ENCODE peak calls at places on chromosomes 12 and 14, in four cellular contexts. C is K562, V is GM12878, T is HepG2. E is an unnamed sample.

GRCh38 chr12:115694564-115694963 is 582.9 kb downstream of the MED13L start:
- DNase-seq in C (no peak), V (no peak), T (no peak), E (no peak)

GRCh38 chr14:41071351-41071750 is 535.3 kb upstream of the LRFN5 start:
- DNase-seq in C (no peak), V (no peak), T (no peak), E (no peak)

GRCh38 chr12:62933220-62933870 is 1.6 kb downstream of the PPM1H start:
- DNase-seq in C (peak; percentile 46), V (no peak), T (peak; percentile 52), E (peak; percentile 50)

GRCh38 chr12:113862570-113863454 is 103.3 kb downstream of the RBM19 start:
- DNase-seq in C (no peak), V (peak; percentile 20), T (no peak), E (no peak)

GRCh38 chr14:83583201-83583600 is 1946.7 kb upstream of the FLRT2 start:
- DNase-seq in C (no peak), V (no peak), T (no peak), E (no peak)

GRCh38 chr14:34465069-34465859 is 3.2 kb upstream of the SPTSSA start:
- DNase-seq in C (peak; percentile 45), V (no peak), T (peak; percentile 54), E (no peak)

GRCh38 chr12:52630104-52630500 is 11.7 kb upstream of the KRT73 start:
- DNase-seq in C (no peak), V (no peak), T (no peak), E (no peak)

GRCh38 chr14:51774209-51774608 is 86.2 kb upstream of the GNG2 start:
- DNase-seq in C (no peak), V (no peak), T (no peak), E (no peak)

GRCh38 chr12:130669205-130669557 is 46.9 kb downstream of the RIMBP2 start:
- DNase-seq in C (peak; percentile 43), V (no peak), T (no peak), E (no peak)

GRCh38 chr12:54352022-54352531 is 12.2 kb downstream of the GPR84 start:
- DNase-seq in C (peak; percentile 47), V (no peak), T (no peak), E (no peak)

GRCh38 chr12:115866909-115867525 is 410.5 kb downstream of the MED13L start:
- DNase-seq in C (no peak), V (no peak), T (peak; percentile 6), E (no peak)

GRCh38 chr14:23694085-23694975 is 58.2 kb downstream of the DHRS2 start:
- DNase-seq in C (no peak), V (no peak), T (peak; percentile 70), E (no peak)

GRCh38 chr14:30267141-30267540 is 291.8 kb upstream of the G2E3 start:
- DNase-seq in C (no peak), V (no peak), T (no peak), E (no peak)

GRCh38 chr12:120228291-120229070 is 27.6 kb upstream of the RPLP0 start:
- DNase-seq in C (peak; percentile 86), V (peak; percentile 49), T (peak; percentile 91), E (peak; percentile 80)

GRCh38 chr14:60178820-60179219 is 13.6 kb upstream of the DHRS7 start:
- DNase-seq in C (no peak), V (no peak), T (no peak), E (no peak)

GRCh38 chr12:12182926-12183325 is 83.9 kb downstream of the LRP6 start:
- DNase-seq in C (no peak), V (no peak), T (no peak), E (no peak)

GRCh38 chr12:125148316-125148715 is 83.1 kb downstream of the AACS start:
- DNase-seq in C (no peak), V (no peak), T (no peak), E (no peak)

GRCh38 chr14:39492267-39492666 is 60.0 kb upstream of the FBXO33 start:
- DNase-seq in C (no peak), V (no peak), T (no peak), E (no peak)

GRCh38 chr12:78149459-78149858 is 318.8 kb downstream of the NAV3 start:
- DNase-seq in C (no peak), V (no peak), T (no peak), E (no peak)

GRCh38 chr12:3150820-3151590 is 73.8 kb downstream of the TSPAN9 start:
- DNase-seq in C (no peak), V (no peak), T (no peak), E (no peak)

GRCh38 chr14:24426912-24427536 is 2.4 kb downstream of the CBLN3 start:
- DNase-seq in C (no peak), V (no peak), T (peak; percentile 81), E (no peak)

GRCh38 chr12:52745554-52745953 is 31.6 kb downstream of the KRT76 start:
- DNase-seq in C (no peak), V (no peak), T (no peak), E (no peak)

GRCh38 chr12:2443766-2444165 is 351.0 kb upstream of the FKBP4 start:
- DNase-seq in C (no peak), V (no peak), T (no peak), E (no peak)

GRCh38 chr14:77436042-77436441 is 12.7 kb upstream of the NOXRED1 start:
- DNase-seq in C (no peak), V (no peak), T (no peak), E (no peak)

GRCh38 chr12:10207136-10207535 is 5.5 kb upstream of the GABARAPL1 start:
- DNase-seq in C (no peak), V (no peak), T (no peak), E (no peak)

GRCh38 chr12:644818-645552 is 18.3 kb downstream of the NINJ2 start:
- DNase-seq in C (no peak), V (no peak), T (no peak), E (no peak)

GRCh38 chr14:91396959-91397815 is 20.4 kb downstream of the CCDC88C start:
- DNase-seq in C (no peak), V (no peak), T (no peak), E (no peak)

GRCh38 chr12:31008961-31009840 is 64.5 kb upstream of the DDX11 start:
- DNase-seq in C (no peak), V (no peak), T (no peak), E (no peak)

GRCh38 chr14:89720076-89720687 is 234.3 kb downstream of the EFCAB11 start:
- DNase-seq in C (no peak), V (no peak), T (no peak), E (no peak)

GRCh38 chr14:22599349-22599748 is 1.2 kb downstream of the ABHD4 start:
- DNase-seq in C (no peak), V (no peak), T (no peak), E (no peak)

GRCh38 chr12:116818341-116818856 is 62.8 kb downstream of the HRK start:
- DNase-seq in C (no peak), V (no peak), T (no peak), E (no peak)

GRCh38 chr14:51562816-51563215 is 88.9 kb upstream of the FRMD6 start:
- DNase-seq in C (no peak), V (no peak), T (no peak), E (no peak)

GRCh38 chr12:25332143-25332542 is 81.4 kb upstream of the KRAS start:
- DNase-seq in C (no peak), V (no peak), T (no peak), E (no peak)

GRCh38 chr14:26531894-26532293 is 65.9 kb downstream of the NOVA1 start:
- DNase-seq in C (no peak), V (no peak), T (peak; percentile 13), E (no peak)

GRCh38 chr12:3273409-3273853 is 196.3 kb downstream of the TSPAN9 start:
- DNase-seq in C (no peak), V (no peak), T (no peak), E (no peak)

GRCh38 chr12:53703746-53704145 is 23.5 kb downstream of the CALCOCO1 start:
- DNase-seq in C (no peak), V (no peak), T (no peak), E (no peak)

GRCh38 chr12:117009759-117010158 is 89.5 kb downstream of the TESC start:
- DNase-seq in C (no peak), V (no peak), T (no peak), E (no peak)

GRCh38 chr14:64611358-64612020 is 61.7 kb downstream of the PPP1R36 start:
- DNase-seq in C (no peak), V (no peak), T (no peak), E (no peak)

GRCh38 chr14:64610049-64610746 is 60.4 kb downstream of the PPP1R36 start:
- DNase-seq in C (no peak), V (no peak), T (no peak), E (no peak)

GRCh38 chr14:64614214-64614613 is 64.5 kb downstream of the PPP1R36 start:
- DNase-seq in C (no peak), V (no peak), T (no peak), E (no peak)

GRCh38 chr14:64614992-64615391 is 65.2 kb downstream of the PPP1R36 start:
- DNase-seq in C (no peak), V (no peak), T (no peak), E (no peak)

GRCh38 chr14:64612021-64612380 is 62.2 kb downstream of the PPP1R36 start:
- DNase-seq in C (no peak), V (no peak), T (no peak), E (no peak)
- TF ChIP-seq FOXK2 in C (no peak), V (no peak), T (no peak), E (no peak)

DNA sequence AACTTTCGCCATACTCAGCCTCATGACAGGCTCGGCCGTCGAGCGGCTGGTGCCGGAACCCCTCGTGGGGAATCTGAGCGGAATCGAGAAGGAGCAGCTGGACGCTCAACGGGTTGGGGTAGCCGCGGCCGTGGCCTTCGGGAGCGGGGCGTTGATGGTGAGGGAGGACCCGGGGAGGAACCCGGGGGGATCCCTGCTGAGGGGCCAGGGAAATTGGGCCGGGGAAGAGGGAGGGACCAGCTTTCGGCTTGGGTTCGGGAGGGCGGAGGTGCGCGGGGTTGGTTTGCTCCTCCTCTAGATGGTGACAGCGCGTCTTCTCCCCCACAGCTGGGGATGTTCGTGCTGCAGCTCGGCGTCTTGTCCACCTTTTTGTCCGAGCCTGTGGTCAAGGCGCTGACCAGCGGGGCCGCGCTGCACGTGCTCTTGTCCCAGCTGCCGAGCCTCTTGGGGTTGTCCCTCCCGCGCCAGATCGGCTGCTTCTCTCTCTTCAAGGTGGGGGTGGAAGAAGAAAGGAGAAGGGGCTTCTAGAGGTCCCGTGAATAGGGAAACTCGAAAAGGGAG is 9.8 kb downstream of the ARHGEF25 start:
- DNase-seq in C (no peak), V (no peak), T (no peak), E (no peak)
- TF ChIP-seq FOXK2 in C (no peak), V (no peak), T (no peak), E (no peak)

GRCh38 chr12:121800694-121801600 is 2.9 kb upstream of the SETD1B start:
- DNase-seq in C (peak; percentile 62), V (no peak), T (no peak), E (peak; percentile 50)
- TF ChIP-seq FOXK2 in C (no peak), V (no peak), T (no peak), E (no peak)

DNA sequence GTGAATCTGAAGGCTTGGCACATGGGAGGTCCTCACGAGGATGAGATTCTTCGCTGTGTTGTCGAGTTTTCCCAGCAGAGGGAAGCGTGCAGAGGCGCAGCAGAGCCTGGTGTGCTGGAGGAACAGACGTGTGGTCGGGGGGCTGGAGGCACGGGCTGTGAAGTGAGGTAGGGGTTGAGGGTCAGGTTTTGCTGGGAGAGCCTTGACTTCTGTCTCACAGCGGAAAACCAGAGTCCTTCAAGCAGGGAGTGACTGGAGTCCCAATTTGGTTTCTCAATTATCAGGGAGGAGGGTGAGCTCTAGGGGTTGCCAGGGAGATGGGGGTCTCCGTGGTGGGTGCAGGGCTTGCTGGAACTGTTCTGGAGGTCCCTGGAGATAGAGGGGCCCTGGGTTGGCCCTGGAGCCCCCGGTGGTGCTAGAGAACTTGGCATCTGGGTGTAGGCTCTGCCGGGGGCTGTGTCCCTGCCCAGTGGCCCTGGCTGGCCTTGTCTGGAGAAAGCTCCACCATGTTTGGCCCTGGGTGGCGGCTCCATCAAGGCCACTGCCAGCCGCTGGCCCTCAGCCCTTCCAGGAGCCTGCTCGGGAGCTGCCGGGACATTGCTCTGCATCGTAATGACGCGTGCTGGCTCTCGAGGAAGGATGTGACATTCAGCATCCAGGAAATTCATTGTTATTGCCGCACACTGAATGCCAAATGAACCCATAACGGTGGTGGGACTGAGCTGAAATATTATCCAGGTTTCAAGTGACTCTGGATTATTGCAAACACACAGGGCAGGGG is 215.7 kb downstream of the KIF26A start:
- DNase-seq in C (no peak), V (no peak), T (no peak), E (no peak)
- TF ChIP-seq FOXK2 in C (no peak), V (no peak), T (no peak), E (no peak)

E was measured in HEK293T.